ENCODE peak calls at places on chromosomes 4 and X, in seven cellular contexts. H, T, W, K, P, E and Q are unnamed samples.

GRCh38 chrX:100812216-100813158 is 7.7 kb upstream of the CSTF2 start:
- DNase-seq in K (no peak), H (no peak), T (no peak), P (no peak), W (no peak), E (no peak), Q (no peak)

GRCh38 chrX:129606918-129607317 is 47.8 kb downstream of the APLN start:
- DNase-seq in H (peak), K (no peak), P (peak), E (peak), W (peak), T (peak), Q (no peak)

GRCh38 chrX:68175569-68175968 is 257.7 kb downstream of the OPHN1 start:
- DNase-seq in W (no peak), T (no peak), K (no peak), E (no peak), P (no peak), H (no peak), Q (no peak)

GRCh38 chr4:139014391-139015268 is 951 bp upstream of the NOCT start:
- DNase-seq in H (no peak), T (peak), E (peak), W (peak), K (no peak), P (peak), Q (no peak)

GRCh38 chr4:74117024-74117534 is 18.1 kb upstream of the CXCL2 start:
- DNase-seq in P (no peak), E (no peak), K (no peak), W (peak), T (peak), H (no peak), Q (no peak)

GRCh38 chr4:1338752-1339414 is 8.1 kb upstream of the UVSSA start:
- DNase-seq in W (no peak), E (no peak), P (no peak), H (no peak), K (no peak), T (no peak), Q (no peak)

GRCh38 chr4:110062166-110062565 is 136.2 kb downstream of the ELOVL6 start:
- DNase-seq in T (no peak), H (no peak), K (no peak), E (no peak), P (no peak), W (no peak), Q (no peak)

GRCh38 chrX:98627645-98628044 is 1743.9 kb downstream of the RPA4 start:
- DNase-seq in W (no peak), H (no peak), E (no peak), P (no peak), K (no peak), T (no peak), Q (no peak)

GRCh38 chrX:3176439-3176820 is 135.2 kb downstream of the ARSF start:
- DNase-seq in E (no peak), P (no peak), H (no peak), K (no peak), T (no peak), W (no peak), Q (no peak)

GRCh38 chr4:96175871-96176270 is 336.0 kb downstream of the PDHA2 start:
- DNase-seq in E (no peak), K (no peak), P (no peak), H (no peak), W (no peak), T (no peak), Q (no peak)

GRCh38 chr4:128347175-128347868 is 59.7 kb upstream of the PGRMC2 start:
- DNase-seq in H (peak), W (no peak), K (no peak), P (no peak), E (no peak), T (no peak), Q (no peak)

GRCh38 chr4:125244848-125245450 is 69.8 kb upstream of the FAT4 start:
- DNase-seq in K (no peak), W (no peak), E (no peak), P (no peak), T (no peak), H (no peak), Q (peak)

GRCh38 chr4:39655866-39656265 is 17.2 kb upstream of the SMIM14 start:
- DNase-seq in H (no peak), K (no peak), P (no peak), E (no peak), T (no peak), W (peak), Q (no peak)

GRCh38 chr4:2387205-2387604 is 31.2 kb downstream of the ZFYVE28 start:
- DNase-seq in E (no peak), H (no peak), K (no peak), T (no peak), P (no peak), W (no peak), Q (no peak)

GRCh38 chr4:67545996-67546356 is 673 bp upstream of the CENPC start:
- DNase-seq in T (no peak), H (no peak), K (no peak), W (no peak), P (peak), E (no peak), Q (no peak)

GRCh38 chrX:133254666-133255065 is 36.5 kb upstream of the TFDP3 start:
- DNase-seq in E (no peak), K (no peak), P (no peak), T (no peak), W (peak), H (no peak), Q (no peak)

GRCh38 chrX:26918633-26919032 is 544.5 kb downstream of the PPP4R3C start:
- DNase-seq in E (no peak), W (peak), K (no peak), P (peak), T (peak), H (no peak), Q (no peak)

GRCh38 chr4:181807771-181808170 is 435.4 kb upstream of the TENM3 start:
- DNase-seq in K (no peak), W (no peak), T (no peak), P (no peak), H (no peak), E (no peak), Q (no peak)

GRCh38 chr4:152357206-152357605 is 178.7 kb downstream of the FBXW7 start:
- DNase-seq in E (no peak), W (no peak), K (no peak), P (no peak), H (no peak), T (no peak), Q (no peak)

GRCh38 chrX:71254092-71254941 is at the start of gene ZMYM3:
- DNase-seq in T (peak), K (no peak), W (peak), E (peak), P (peak), H (peak), Q (peak)

GRCh38 chrX:18674417-18674787 is 2.5 kb upstream of the RS1 start:
- DNase-seq in T (no peak), P (peak), W (no peak), K (no peak), H (peak), E (no peak), Q (peak)

GRCh38 chr4:3492741-3493719 is 29.9 kb downstream of the DOK7 start:
- DNase-seq in E (no peak), T (no peak), P (peak), W (no peak), H (no peak), K (no peak), Q (no peak)

GRCh38 chr4:112938461-112939058 is 110.9 kb upstream of the ANK2 start:
- DNase-seq in H (no peak), T (peak), E (no peak), W (peak), K (no peak), P (peak), Q (peak)

GRCh38 chrX:133810925-133811324 is 174.5 kb downstream of the GPC3 start:
- DNase-seq in K (no peak), H (no peak), T (no peak), E (no peak), W (no peak), P (no peak), Q (no peak)

GRCh38 chrX:72130762-72131231 is 918 bp downstream of the RTL5 start:
- DNase-seq in P (no peak), T (no peak), W (no peak), K (no peak), H (no peak), E (no peak), Q (no peak)

GRCh38 chr4:125317526-125317880 is 2.7 kb downstream of the FAT4 start:
- DNase-seq in H (no peak), K (no peak), W (no peak), P (peak), T (no peak), E (no peak), Q (no peak)

GRCh38 chrX:49155900-49156837 is 6.4 kb upstream of the MAGIX start:
- DNase-seq in T (peak), W (no peak), E (no peak), H (peak), K (no peak), P (peak), Q (peak)

GRCh38 chr4:139791681-139792080 is 126.1 kb downstream of the MGST2 start:
- DNase-seq in E (no peak), P (no peak), T (no peak), K (no peak), W (no peak), H (no peak), Q (no peak)

GRCh38 chrX:16465081-16465876 is 184.7 kb upstream of the S100G start:
- DNase-seq in H (no peak), T (no peak), E (no peak), K (no peak), W (no peak), P (no peak), Q (no peak)

GRCh38 chrX:40573763-40574162 is 7.0 kb upstream of the ATP6AP2 start:
- DNase-seq in H (no peak), P (no peak), W (peak), T (no peak), E (no peak), K (peak), Q (peak)

GRCh38 chr4:169621754-169622481 is 1.5 kb downstream of the CLCN3 start:
- DNase-seq in W (peak), T (no peak), P (peak), K (no peak), E (no peak), H (peak), Q (no peak)

GRCh38 chr4:52106142-52106541 is 55.0 kb downstream of the SPATA18 start:
- DNase-seq in H (no peak), T (no peak), P (no peak), W (no peak), E (no peak), K (no peak), Q (no peak)

DNA sequence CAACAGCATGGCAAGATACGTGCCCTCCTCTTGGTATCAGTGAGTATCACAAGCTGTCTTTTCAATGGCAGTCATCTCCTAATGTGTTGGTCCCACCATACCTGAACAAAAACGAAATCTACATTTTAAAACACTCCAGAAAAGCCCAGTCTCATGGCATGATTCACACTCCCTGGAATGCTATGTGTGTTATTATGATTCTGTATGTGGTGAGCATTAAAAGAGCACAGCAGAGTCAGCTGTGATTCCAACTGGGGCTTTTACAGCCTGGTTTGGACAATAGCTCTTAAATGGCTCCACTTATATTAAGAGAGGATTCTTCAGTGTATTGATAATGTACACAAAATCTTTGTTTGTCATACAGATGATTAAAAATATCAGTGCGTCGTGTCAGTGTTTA is 274.1 kb upstream of the GK2 start:
- DNase-seq in W (no peak), K (no peak), H (no peak), T (no peak), E (no peak), P (no peak), Q (no peak)
- TF ChIP-seq JUND in W (no peak), K (no peak), H (no peak), T (no peak), E (no peak), P (no peak), Q (no peak)

DNA sequence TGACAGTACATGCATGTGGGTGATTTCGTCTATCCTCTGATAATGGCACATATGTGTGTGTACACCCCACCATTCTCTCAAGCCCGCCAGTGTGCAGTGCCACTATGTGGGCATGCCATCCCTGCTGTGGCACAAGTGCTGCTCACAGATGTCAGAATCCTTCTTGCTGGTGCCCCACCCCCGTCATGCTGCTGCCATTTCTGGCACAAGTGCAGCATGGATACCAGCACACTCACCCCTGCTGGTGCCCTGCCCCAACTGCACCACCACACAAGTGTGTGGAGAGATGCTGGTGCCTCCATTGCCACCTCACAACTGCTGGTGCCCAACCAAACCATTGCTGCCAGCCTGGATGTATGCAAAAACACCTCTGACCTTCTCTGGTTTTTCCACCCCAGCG is 1133.8 kb downstream of the TECRL start:
- DNase-seq in K (no peak), E (no peak), W (no peak), P (no peak), H (no peak), T (no peak), Q (no peak)
- TF ChIP-seq JUND in K (no peak), E (no peak), W (no peak), P (no peak), H (no peak), T (no peak), Q (no peak)

GRCh38 chrX:73268463-73268862 is 53.8 kb upstream of the NAP1L2 start:
- DNase-seq in W (no peak), T (no peak), H (no peak), E (no peak), K (no peak), P (no peak), Q (no peak)
- TF ChIP-seq JUND in W (no peak), T (no peak), H (no peak), E (no peak), K (no peak), P (no peak), Q (no peak)

GRCh38 chr4:71009796-71010588 is 16.5 kb downstream of the DCK start:
- DNase-seq in T (peak), E (no peak), H (peak), P (peak), W (peak), K (no peak), Q (peak)
- TF ChIP-seq JUND in T (no peak), E (no peak), H (no peak), P (no peak), W (no peak), K (no peak), Q (no peak)

GRCh38 chrX:103730147-103730546 is 19.4 kb downstream of the TMEM31 start:
- DNase-seq in T (no peak), P (no peak), K (no peak), W (no peak), H (no peak), E (no peak), Q (no peak)

GRCh38 chrX:103729015-103729414 is 18.3 kb downstream of the TMEM31 start:
- DNase-seq in W (no peak), T (no peak), H (no peak), P (no peak), E (no peak), K (no peak), Q (no peak)

GRCh38 chrX:103733017-103733416 is 22.3 kb downstream of the TMEM31 start:
- DNase-seq in P (no peak), H (no peak), K (no peak), T (no peak), E (no peak), W (no peak), Q (no peak)

GRCh38 chrX:103734125-103734760 is 23.5 kb downstream of the TMEM31 start:
- DNase-seq in W (no peak), T (no peak), H (no peak), E (no peak), P (no peak), K (no peak), Q (no peak)

GRCh38 chrX:103730746-103731508 is 20.2 kb downstream of the TMEM31 start:
- DNase-seq in T (no peak), H (no peak), E (no peak), K (no peak), W (no peak), P (no peak), Q (no peak)
- TF ChIP-seq JUND in T (no peak), H (no peak), E (no peak), K (no peak), W (no peak), P (no peak), Q (no peak)